ENCODE peak calls at places on chromosomes 6 and 20, in eight cellular contexts. F is HFF-Myc, C is retinal pigment epithelial cell, Z is endothelial cell, N is EL, E is heart right ventricle, J is Right ventricle myocardium superior, Q is neuronal stem cell. K is an unnamed sample.
A peak's percentile ranks its signal among the peaks of the same experiment; 100 is the strongest.

GRCh38 chr6:42390228-42390934 is 61.3 kb downstream of the TRERF1 start:
- DNase-seq in F (no peak), C (no peak), Z (no peak), N (no peak), E (no peak), J (no peak), Q (no peak), K (no peak)

GRCh38 chr6:63963756-63964315 is 328.2 kb downstream of the PHF3 start:
- DNase-seq in F (no peak), C (no peak), Z (no peak), N (no peak), E (no peak), J (no peak), Q (no peak), K (no peak)

GRCh38 chr20:64156886-64157875 is 7.1 kb upstream of the MYT1 start:
- DNase-seq in F (no peak), C (no peak), Z (no peak), N (no peak), E (no peak), J (no peak), Q (no peak), K (no peak)

GRCh38 chr6:38773338-38773737 is 58.2 kb downstream of the DNAH8 start:
- DNase-seq in F (peak; percentile 12), C (no peak), Z (peak; percentile 31), N (peak; percentile 9), E (no peak), J (no peak), Q (no peak), K (no peak)

GRCh38 chr6:35065441-35065800 is 75.7 kb downstream of the TCP11 start:
- DNase-seq in F (no peak), C (no peak), Z (no peak), N (no peak), E (no peak), J (peak; percentile 37), Q (no peak), K (no peak)

GRCh38 chr6:42523158-42523814 is 40.5 kb upstream of the UBR2 start:
- DNase-seq in F (no peak), C (no peak), Z (no peak), N (peak; percentile 25), E (no peak), J (no peak), Q (no peak), K (no peak)

GRCh38 chr6:30127238-30128093 is 8.5 kb upstream of the TRIM40 start:
- DNase-seq in F (no peak), C (no peak), Z (no peak), N (no peak), E (no peak), J (no peak), Q (no peak), K (peak; percentile 76)

GRCh38 chr6:167856999-167857660 is 30.4 kb downstream of the AFDN start:
- DNase-seq in F (no peak), C (no peak), Z (no peak), N (peak; percentile 46), E (no peak), J (no peak), Q (no peak), K (no peak)

GRCh38 chr6:146968041-146968760 is 236.0 kb upstream of the STXBP5 start:
- DNase-seq in F (peak; percentile 69), C (peak; percentile 81), Z (no peak), N (peak; percentile 83), E (no peak), J (no peak), Q (no peak), K (no peak)

GRCh38 chr6:141874930-141875602 is 257.7 kb upstream of the GJE1 start:
- DNase-seq in F (no peak), C (no peak), Z (no peak), N (peak; percentile 29), E (no peak), J (no peak), Q (no peak), K (no peak)

GRCh38 chr6:112010328-112010727 is 43.6 kb upstream of the CCN6 start:
- DNase-seq in F (no peak), C (no peak), Z (no peak), N (no peak), E (no peak), J (no peak), Q (no peak), K (no peak)

GRCh38 chr6:37005061-37005810 is at the start of gene FGD2:
- DNase-seq in F (no peak), C (no peak), Z (no peak), N (no peak), E (no peak), J (peak; percentile 61), Q (no peak), K (no peak)